ENCODE peak calls at places on chromosomes 6 and 20, in five cellular contexts. One of them, this sample, is unnamed. For H3K27me3 and H3K36me3, the result is how much of the 10 kb centered on the place peaks cover.

GRCh38 chr20:44017211-44017610 is 102.6 kb downstream of the TOX2 start:
- DNase-seq in mesendoderm: no peak
- DNase-seq in neuronal stem cell: no peak
- DNase-seq in H1: no peak
- DNase-seq in IMR-90: no peak
- DNase-seq in this sample: no peak

GRCh38 chr6:106476326-106477105 is 116.0 kb downstream of the CRYBG1 start:
- DNase-seq in neuronal stem cell: no peak
- DNase-seq in mesendoderm: no peak
- DNase-seq in IMR-90: peak
- DNase-seq in H1: no peak
- DNase-seq in this sample: no peak

GRCh38 chr6:168177492-168177891 is 98.5 kb upstream of the FRMD1 start:
- DNase-seq in neuronal stem cell: no peak
- DNase-seq in H1: no peak
- DNase-seq in mesendoderm: no peak
- DNase-seq in IMR-90: no peak
- DNase-seq in this sample: no peak

GRCh38 chr6:119479860-119480655 is 130.5 kb upstream of the MAN1A1 start:
- DNase-seq in neuronal stem cell: no peak
- DNase-seq in IMR-90: peak
- DNase-seq in mesendoderm: no peak
- DNase-seq in H1: no peak
- DNase-seq in this sample: no peak

GRCh38 chr6:169897601-169898358 is 146.4 kb downstream of the ERMARD start:
- DNase-seq in neuronal stem cell: no peak
- DNase-seq in IMR-90: no peak
- DNase-seq in H1: no peak
- DNase-seq in mesendoderm: no peak
- DNase-seq in this sample: no peak

GRCh38 chr6:116019428-116019827 is 41.3 kb downstream of the FRK start:
- DNase-seq in mesendoderm: no peak
- DNase-seq in neuronal stem cell: no peak
- DNase-seq in H1: no peak
- DNase-seq in IMR-90: no peak
- DNase-seq in this sample: no peak

GRCh38 chr6:8113260-8113659 is 10.9 kb upstream of the EEF1E1 start:
- DNase-seq in mesendoderm: no peak
- DNase-seq in IMR-90: peak
- DNase-seq in H1: no peak
- DNase-seq in neuronal stem cell: no peak
- DNase-seq in this sample: peak

GRCh38 chr20:3781153-3781910 is at the start of gene SPEF1:
- DNase-seq in H1: peak
- DNase-seq in neuronal stem cell: peak
- DNase-seq in mesendoderm: peak
- DNase-seq in IMR-90: peak
- DNase-seq in this sample: peak

GRCh38 chr6:33165581-33166258 is 26.5 kb downstream of the COL11A2 start:
- DNase-seq in IMR-90: no peak
- DNase-seq in mesendoderm: no peak
- DNase-seq in neuronal stem cell: no peak
- DNase-seq in H1: no peak
- DNase-seq in this sample: no peak

GRCh38 chr20:62159835-62160234 is 16.3 kb downstream of the SS18L1 start:
- DNase-seq in IMR-90: peak
- DNase-seq in mesendoderm: no peak
- DNase-seq in H1: no peak
- DNase-seq in neuronal stem cell: no peak
- DNase-seq in this sample: no peak
- H3K27me3 ChIP-seq in IMR-90: under half
- H3K27me3 ChIP-seq in mesendoderm: under half
- H3K27me3 ChIP-seq in H1: under half
- H3K27me3 ChIP-seq in neuronal stem cell: under half
- H3K27me3 ChIP-seq in this sample: under half

DNA sequence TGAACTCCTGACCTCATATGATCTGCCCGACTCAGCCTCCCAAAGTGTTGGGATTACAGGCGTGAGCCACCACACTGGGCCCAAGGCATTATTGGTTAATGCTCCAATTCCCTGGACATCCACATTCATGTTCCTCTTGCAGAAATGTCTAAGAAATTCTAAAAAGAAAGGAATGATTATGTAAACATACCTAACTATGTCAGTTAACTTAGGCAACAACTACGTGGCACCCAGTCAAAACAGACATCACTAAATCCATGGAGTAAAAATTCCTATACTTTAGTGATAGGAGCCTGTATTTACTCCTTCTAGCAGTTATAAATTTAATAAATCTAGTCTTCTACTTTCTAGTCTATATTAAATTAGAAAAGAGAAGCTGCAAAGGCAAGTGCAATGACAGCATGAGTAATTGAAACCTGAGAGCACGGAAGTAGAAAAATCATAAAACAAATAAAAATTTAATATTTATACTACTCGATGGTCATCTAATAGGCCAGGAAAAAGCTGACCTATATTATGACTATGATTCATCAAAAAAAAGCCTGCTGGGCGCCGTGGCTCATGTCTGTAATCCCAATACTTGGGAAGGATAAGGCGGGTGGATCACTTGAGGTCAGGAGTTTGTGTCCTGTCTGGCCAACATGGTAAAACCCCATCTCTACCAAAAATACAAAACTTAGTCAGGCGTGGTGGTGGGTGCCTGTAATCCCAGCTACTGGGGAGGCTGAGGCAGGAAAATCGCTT is 4.2 kb downstream of the AHI1 start:
- DNase-seq in mesendoderm: no peak
- DNase-seq in IMR-90: peak
- DNase-seq in H1: no peak
- DNase-seq in neuronal stem cell: no peak
- DNase-seq in this sample: peak
- H3K36me3 ChIP-seq in mesendoderm: under half
- H3K36me3 ChIP-seq in IMR-90: under half
- H3K36me3 ChIP-seq in H1: under half
- H3K36me3 ChIP-seq in neuronal stem cell: half or more
- H3K36me3 ChIP-seq in this sample: under half

GRCh38 chr20:10434467-10434831 is 427 bp upstream of the MKKS start:
- DNase-seq in IMR-90: peak
- DNase-seq in neuronal stem cell: peak
- DNase-seq in mesendoderm: peak
- DNase-seq in H1: peak
- DNase-seq in this sample: peak

GRCh38 chr20:10434832-10435812 is at the start of gene SLX4IP:
- DNase-seq in IMR-90: peak
- DNase-seq in H1: peak
- DNase-seq in mesendoderm: peak
- DNase-seq in neuronal stem cell: peak
- DNase-seq in this sample: peak

GRCh38 chr20:10433623-10434466 is at the start of gene MKKS:
- DNase-seq in mesendoderm: peak
- DNase-seq in IMR-90: peak
- DNase-seq in neuronal stem cell: peak
- DNase-seq in H1: peak
- DNase-seq in this sample: peak

GRCh38 chr20:10432079-10432478 is 1.9 kb downstream of the MKKS start:
- DNase-seq in mesendoderm: no peak
- DNase-seq in neuronal stem cell: no peak
- DNase-seq in H1: no peak
- DNase-seq in IMR-90: no peak
- DNase-seq in this sample: no peak

GRCh38 chr20:10433014-10433622 is 904 bp downstream of the MKKS start:
- DNase-seq in IMR-90: peak
- DNase-seq in neuronal stem cell: no peak
- DNase-seq in mesendoderm: no peak
- DNase-seq in H1: no peak
- DNase-seq in this sample: no peak
- H4K8ac ChIP-seq in IMR-90: peak
- H4K8ac ChIP-seq in neuronal stem cell: peak
- H4K8ac ChIP-seq in mesendoderm: no peak
- H4K8ac ChIP-seq in H1: peak
- H4K8ac ChIP-seq in this sample: peak

DNA sequence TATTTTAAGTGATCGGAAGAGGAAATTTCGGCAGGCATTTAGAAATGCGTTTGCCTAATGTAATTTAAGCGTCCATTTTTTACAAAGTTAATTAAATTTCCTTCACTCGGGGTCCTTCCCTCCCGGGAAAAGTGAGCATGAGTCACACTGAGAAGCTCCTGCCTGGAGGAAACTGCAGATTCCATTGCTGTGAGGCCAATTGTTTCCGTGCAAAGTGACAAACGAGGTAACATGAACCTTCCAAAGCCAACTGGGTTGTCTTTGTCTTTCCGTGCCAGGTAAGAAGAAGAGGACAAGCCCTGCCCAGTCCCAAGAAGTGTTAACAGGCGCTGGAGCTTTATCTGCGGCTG is 61.2 kb upstream of the HDDC2 start:
- DNase-seq in neuronal stem cell: peak
- DNase-seq in H1: peak
- DNase-seq in IMR-90: peak
- DNase-seq in mesendoderm: peak
- DNase-seq in this sample: peak
- H3K27me3 ChIP-seq in neuronal stem cell: under half
- H3K27me3 ChIP-seq in H1: under half
- H3K27me3 ChIP-seq in IMR-90: under half
- H3K27me3 ChIP-seq in mesendoderm: under half
- H3K27me3 ChIP-seq in this sample: under half

DNA sequence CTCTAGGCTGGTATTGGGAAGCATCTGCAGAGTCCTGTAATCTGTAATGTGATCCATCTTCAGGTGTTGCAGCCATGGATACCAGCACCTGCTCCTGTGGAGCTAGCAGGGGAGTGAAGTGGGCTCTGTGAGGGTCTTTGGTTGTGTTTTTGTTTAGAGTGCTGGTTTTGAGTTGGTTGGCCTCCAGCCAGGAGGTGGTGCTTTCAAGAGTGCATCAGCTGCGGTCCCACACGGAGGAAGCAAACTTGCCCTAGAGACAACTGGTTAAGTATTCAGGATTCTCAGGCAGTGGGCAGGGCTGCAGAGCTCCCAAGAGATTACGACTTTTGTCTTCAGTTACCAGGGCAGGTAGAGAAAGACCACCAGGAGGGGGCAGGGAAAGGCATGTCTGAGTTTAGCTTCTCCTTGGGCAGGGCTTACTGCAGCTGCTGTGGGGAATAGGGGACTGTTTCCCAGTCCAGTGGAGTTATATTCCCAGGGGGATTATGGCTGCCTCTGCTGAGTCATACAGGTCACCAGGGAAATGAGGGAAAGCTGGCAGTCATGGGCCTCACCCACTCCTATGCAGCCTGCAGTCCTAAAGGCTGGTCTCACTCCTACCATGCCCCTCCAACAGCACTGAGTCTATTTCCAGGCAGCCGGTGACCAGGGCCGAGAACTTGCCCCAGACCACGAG is 64.4 kb downstream of the TTI1 start:
- DNase-seq in H1: no peak
- DNase-seq in mesendoderm: peak
- DNase-seq in neuronal stem cell: no peak
- DNase-seq in IMR-90: no peak
- DNase-seq in this sample: no peak
- H3K36me3 ChIP-seq in H1: under half
- H3K36me3 ChIP-seq in mesendoderm: under half
- H3K36me3 ChIP-seq in neuronal stem cell: under half
- H3K36me3 ChIP-seq in IMR-90: under half
- H3K36me3 ChIP-seq in this sample: under half

GRCh38 chr6:79993012-79993910 is 11.2 kb upstream of the TTK start:
- DNase-seq in neuronal stem cell: no peak
- DNase-seq in H1: no peak
- DNase-seq in mesendoderm: no peak
- DNase-seq in IMR-90: no peak
- DNase-seq in this sample: no peak
- H4K8ac ChIP-seq in neuronal stem cell: no peak
- H4K8ac ChIP-seq in H1: no peak
- H4K8ac ChIP-seq in mesendoderm: no peak
- H4K8ac ChIP-seq in IMR-90: no peak
- H4K8ac ChIP-seq in this sample: no peak

DNA sequence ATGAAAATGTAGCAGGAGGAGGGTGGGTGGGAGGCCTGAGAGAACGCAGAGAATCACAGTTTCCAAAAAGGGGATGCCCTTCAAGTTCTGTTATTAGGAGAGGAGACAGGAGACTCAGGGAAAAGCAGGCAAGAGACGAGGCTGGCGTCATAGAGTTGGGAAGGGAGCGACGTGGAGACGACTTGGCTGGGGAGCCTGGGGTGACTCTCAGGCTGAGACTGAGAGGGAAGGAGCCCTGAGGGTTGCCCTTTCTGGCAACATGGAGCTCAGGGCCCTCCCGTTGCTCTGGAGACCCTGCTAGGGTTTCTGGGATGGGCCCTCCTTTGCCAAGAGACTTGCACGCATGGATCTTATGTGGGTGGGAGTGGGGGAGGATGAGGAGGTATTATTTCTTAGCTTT is 108.9 kb downstream of the CDH4 start:
- DNase-seq in IMR-90: no peak
- DNase-seq in H1: no peak
- DNase-seq in neuronal stem cell: no peak
- DNase-seq in mesendoderm: no peak
- DNase-seq in this sample: no peak
- H3K27me3 ChIP-seq in IMR-90: under half
- H3K27me3 ChIP-seq in H1: under half
- H3K27me3 ChIP-seq in neuronal stem cell: under half
- H3K27me3 ChIP-seq in mesendoderm: under half
- H3K27me3 ChIP-seq in this sample: under half

GRCh38 chr20:63284544-63284949 is 8.4 kb upstream of the COL20A1 start:
- DNase-seq in H1: no peak
- DNase-seq in IMR-90: no peak
- DNase-seq in mesendoderm: no peak
- DNase-seq in neuronal stem cell: no peak
- DNase-seq in this sample: no peak
- H3K36me3 ChIP-seq in H1: under half
- H3K36me3 ChIP-seq in IMR-90: half or more
- H3K36me3 ChIP-seq in mesendoderm: under half
- H3K36me3 ChIP-seq in neuronal stem cell: half or more
- H3K36me3 ChIP-seq in this sample: half or more

DNA sequence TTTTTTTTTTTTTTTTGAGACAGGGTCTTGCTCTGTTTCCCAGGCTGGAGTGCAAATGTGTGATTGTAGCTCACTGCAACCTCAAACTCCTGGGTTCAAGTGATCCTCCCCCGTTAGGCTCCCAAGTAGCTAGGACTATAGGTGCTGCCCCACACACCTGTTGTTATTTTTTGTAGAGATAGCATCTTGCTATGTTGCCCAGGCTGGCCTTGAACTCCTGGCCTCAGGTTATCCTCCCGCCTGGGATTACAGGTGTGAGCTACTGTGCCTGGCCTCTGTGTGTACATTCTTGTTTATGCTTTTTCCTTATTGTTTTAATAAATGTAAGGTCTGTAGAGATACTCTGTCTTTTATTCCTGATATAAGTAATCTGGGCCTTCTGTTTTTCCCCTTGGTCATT is 14.8 kb downstream of the CD2AP start:
- DNase-seq in IMR-90: no peak
- DNase-seq in neuronal stem cell: no peak
- DNase-seq in mesendoderm: no peak
- DNase-seq in H1: no peak
- DNase-seq in this sample: no peak
- H4K8ac ChIP-seq in IMR-90: no peak
- H4K8ac ChIP-seq in neuronal stem cell: no peak
- H4K8ac ChIP-seq in mesendoderm: no peak
- H4K8ac ChIP-seq in H1: no peak
- H4K8ac ChIP-seq in this sample: no peak